ENCODE peak calls at places on chromosomes 16 and 17, in four cellular contexts. One of them, this sample, is unnamed.

GRCh38 chr17:66829386-66829864 is 5.5 kb upstream of the CACNG5 start:
- DNase-seq in M059J: peak; percentile 47
- DNase-seq in activated CD8-positive, alpha-beta memory T cell treated with anti-CD3 and anti-CD28 coated beads for 1 hour: no peak
- DNase-seq in stimulated activated CD8-positive, alpha-beta memory T cell treated with anti-CD3 and anti-CD28 coated beads, Interleukin-4, amount 100 ng/mL, for 1 hour: no peak
- DNase-seq in this sample: no peak

GRCh38 chr17:2453325-2453724 is 52.5 kb upstream of the MNT start:
- DNase-seq in M059J: no peak
- DNase-seq in activated CD8-positive, alpha-beta memory T cell treated with anti-CD3 and anti-CD28 coated beads for 1 hour: no peak
- DNase-seq in stimulated activated CD8-positive, alpha-beta memory T cell treated with anti-CD3 and anti-CD28 coated beads, Interleukin-4, amount 100 ng/mL, for 1 hour: no peak
- DNase-seq in this sample: no peak

GRCh38 chr16:13793788-13794461 is 126.0 kb upstream of the ERCC4 start:
- DNase-seq in stimulated activated CD8-positive, alpha-beta memory T cell treated with anti-CD3 and anti-CD28 coated beads, Interleukin-4, amount 100 ng/mL, for 1 hour: no peak
- DNase-seq in M059J: no peak
- DNase-seq in activated CD8-positive, alpha-beta memory T cell treated with anti-CD3 and anti-CD28 coated beads for 1 hour: no peak
- DNase-seq in this sample: no peak

GRCh38 chr17:78379134-78379497 is 667 bp downstream of the PGS1 start:
- DNase-seq in M059J: peak; percentile 79
- DNase-seq in activated CD8-positive, alpha-beta memory T cell treated with anti-CD3 and anti-CD28 coated beads for 1 hour: no peak
- DNase-seq in stimulated activated CD8-positive, alpha-beta memory T cell treated with anti-CD3 and anti-CD28 coated beads, Interleukin-4, amount 100 ng/mL, for 1 hour: no peak
- DNase-seq in this sample: no peak

GRCh38 chr16:54993496-54993895 is 62.8 kb downstream of the IRX5 start:
- DNase-seq in stimulated activated CD8-positive, alpha-beta memory T cell treated with anti-CD3 and anti-CD28 coated beads, Interleukin-4, amount 100 ng/mL, for 1 hour: no peak
- DNase-seq in M059J: no peak
- DNase-seq in activated CD8-positive, alpha-beta memory T cell treated with anti-CD3 and anti-CD28 coated beads for 1 hour: no peak
- DNase-seq in this sample: no peak

GRCh38 chr16:85917959-85918358 is 19.0 kb downstream of the IRF8 start:
- DNase-seq in activated CD8-positive, alpha-beta memory T cell treated with anti-CD3 and anti-CD28 coated beads for 1 hour: no peak
- DNase-seq in stimulated activated CD8-positive, alpha-beta memory T cell treated with anti-CD3 and anti-CD28 coated beads, Interleukin-4, amount 100 ng/mL, for 1 hour: no peak
- DNase-seq in M059J: no peak
- DNase-seq in this sample: no peak

GRCh38 chr17:17513626-17514025 is 17.4 kb upstream of the RASD1 start:
- DNase-seq in stimulated activated CD8-positive, alpha-beta memory T cell treated with anti-CD3 and anti-CD28 coated beads, Interleukin-4, amount 100 ng/mL, for 1 hour: no peak
- DNase-seq in activated CD8-positive, alpha-beta memory T cell treated with anti-CD3 and anti-CD28 coated beads for 1 hour: no peak
- DNase-seq in M059J: no peak
- DNase-seq in this sample: no peak

GRCh38 chr17:79942591-79943353 is 92.9 kb downstream of the TBC1D16 start:
- DNase-seq in stimulated activated CD8-positive, alpha-beta memory T cell treated with anti-CD3 and anti-CD28 coated beads, Interleukin-4, amount 100 ng/mL, for 1 hour: no peak
- DNase-seq in M059J: peak; percentile 79
- DNase-seq in activated CD8-positive, alpha-beta memory T cell treated with anti-CD3 and anti-CD28 coated beads for 1 hour: no peak
- DNase-seq in this sample: no peak

GRCh38 chr17:14138649-14139048 is 69.3 kb downstream of the COX10 start:
- DNase-seq in M059J: no peak
- DNase-seq in activated CD8-positive, alpha-beta memory T cell treated with anti-CD3 and anti-CD28 coated beads for 1 hour: no peak
- DNase-seq in stimulated activated CD8-positive, alpha-beta memory T cell treated with anti-CD3 and anti-CD28 coated beads, Interleukin-4, amount 100 ng/mL, for 1 hour: no peak
- DNase-seq in this sample: no peak

GRCh38 chr17:75565066-75565465 is 22.5 kb upstream of the MYO15B start:
- DNase-seq in M059J: peak; percentile 86
- DNase-seq in activated CD8-positive, alpha-beta memory T cell treated with anti-CD3 and anti-CD28 coated beads for 1 hour: no peak
- DNase-seq in stimulated activated CD8-positive, alpha-beta memory T cell treated with anti-CD3 and anti-CD28 coated beads, Interleukin-4, amount 100 ng/mL, for 1 hour: no peak
- DNase-seq in this sample: no peak

GRCh38 chr17:16108858-16109257 is 106.5 kb downstream of the NCOR1 start:
- DNase-seq in activated CD8-positive, alpha-beta memory T cell treated with anti-CD3 and anti-CD28 coated beads for 1 hour: no peak
- DNase-seq in M059J: no peak
- DNase-seq in stimulated activated CD8-positive, alpha-beta memory T cell treated with anti-CD3 and anti-CD28 coated beads, Interleukin-4, amount 100 ng/mL, for 1 hour: no peak
- DNase-seq in this sample: no peak

GRCh38 chr17:74085434-74085833 is 118.0 kb upstream of the RPL38 start:
- DNase-seq in activated CD8-positive, alpha-beta memory T cell treated with anti-CD3 and anti-CD28 coated beads for 1 hour: no peak
- DNase-seq in stimulated activated CD8-positive, alpha-beta memory T cell treated with anti-CD3 and anti-CD28 coated beads, Interleukin-4, amount 100 ng/mL, for 1 hour: no peak
- DNase-seq in M059J: no peak
- DNase-seq in this sample: no peak

GRCh38 chr16:56691885-56692284 is 9.6 kb downstream of the MT1X start:
- DNase-seq in stimulated activated CD8-positive, alpha-beta memory T cell treated with anti-CD3 and anti-CD28 coated beads, Interleukin-4, amount 100 ng/mL, for 1 hour: no peak
- DNase-seq in activated CD8-positive, alpha-beta memory T cell treated with anti-CD3 and anti-CD28 coated beads for 1 hour: no peak
- DNase-seq in M059J: peak; percentile 96
- DNase-seq in this sample: no peak

GRCh38 chr17:63361182-63361581 is 84.9 kb downstream of the CYB561 start:
- DNase-seq in M059J: no peak
- DNase-seq in stimulated activated CD8-positive, alpha-beta memory T cell treated with anti-CD3 and anti-CD28 coated beads, Interleukin-4, amount 100 ng/mL, for 1 hour: no peak
- DNase-seq in activated CD8-positive, alpha-beta memory T cell treated with anti-CD3 and anti-CD28 coated beads for 1 hour: no peak
- DNase-seq in this sample: no peak

GRCh38 chr16:57999366-57999970 is 1.0 kb downstream of the ZNF319 start:
- DNase-seq in activated CD8-positive, alpha-beta memory T cell treated with anti-CD3 and anti-CD28 coated beads for 1 hour: no peak
- DNase-seq in M059J: peak; percentile 41
- DNase-seq in stimulated activated CD8-positive, alpha-beta memory T cell treated with anti-CD3 and anti-CD28 coated beads, Interleukin-4, amount 100 ng/mL, for 1 hour: no peak
- DNase-seq in this sample: no peak

GRCh38 chr17:29574732-29575510 is 6.4 kb downstream of the TP53I13 start:
- DNase-seq in activated CD8-positive, alpha-beta memory T cell treated with anti-CD3 and anti-CD28 coated beads for 1 hour: no peak
- DNase-seq in stimulated activated CD8-positive, alpha-beta memory T cell treated with anti-CD3 and anti-CD28 coated beads, Interleukin-4, amount 100 ng/mL, for 1 hour: no peak
- DNase-seq in M059J: no peak
- DNase-seq in this sample: no peak

GRCh38 chr16:77531741-77532140 is 96.9 kb upstream of the ADAMTS18 start:
- DNase-seq in stimulated activated CD8-positive, alpha-beta memory T cell treated with anti-CD3 and anti-CD28 coated beads, Interleukin-4, amount 100 ng/mL, for 1 hour: no peak
- DNase-seq in M059J: peak; percentile 91
- DNase-seq in activated CD8-positive, alpha-beta memory T cell treated with anti-CD3 and anti-CD28 coated beads for 1 hour: no peak
- DNase-seq in this sample: no peak

GRCh38 chr17:48609754-48610281 is 999 bp downstream of the HOXB7 start:
- DNase-seq in activated CD8-positive, alpha-beta memory T cell treated with anti-CD3 and anti-CD28 coated beads for 1 hour: no peak
- DNase-seq in stimulated activated CD8-positive, alpha-beta memory T cell treated with anti-CD3 and anti-CD28 coated beads, Interleukin-4, amount 100 ng/mL, for 1 hour: no peak
- DNase-seq in M059J: no peak
- DNase-seq in this sample: no peak

GRCh38 chr17:73974536-73974935 is 228.9 kb upstream of the RPL38 start:
- DNase-seq in activated CD8-positive, alpha-beta memory T cell treated with anti-CD3 and anti-CD28 coated beads for 1 hour: no peak
- DNase-seq in M059J: no peak
- DNase-seq in stimulated activated CD8-positive, alpha-beta memory T cell treated with anti-CD3 and anti-CD28 coated beads, Interleukin-4, amount 100 ng/mL, for 1 hour: no peak
- DNase-seq in this sample: no peak

GRCh38 chr16:68061396-68061795 is 23.8 kb upstream of the NFATC3 start:
- DNase-seq in M059J: no peak
- DNase-seq in stimulated activated CD8-positive, alpha-beta memory T cell treated with anti-CD3 and anti-CD28 coated beads, Interleukin-4, amount 100 ng/mL, for 1 hour: no peak
- DNase-seq in activated CD8-positive, alpha-beta memory T cell treated with anti-CD3 and anti-CD28 coated beads for 1 hour: no peak
- DNase-seq in this sample: no peak

GRCh38 chr17:74852237-74853047 is 7.2 kb downstream of the GRIN2C start:
- DNase-seq in activated CD8-positive, alpha-beta memory T cell treated with anti-CD3 and anti-CD28 coated beads for 1 hour: peak; percentile 32
- DNase-seq in stimulated activated CD8-positive, alpha-beta memory T cell treated with anti-CD3 and anti-CD28 coated beads, Interleukin-4, amount 100 ng/mL, for 1 hour: no peak
- DNase-seq in M059J: no peak
- DNase-seq in this sample: no peak

GRCh38 chr17:80195671-80196529 is 24.2 kb downstream of the SGSH start:
- DNase-seq in stimulated activated CD8-positive, alpha-beta memory T cell treated with anti-CD3 and anti-CD28 coated beads, Interleukin-4, amount 100 ng/mL, for 1 hour: peak; percentile 39
- DNase-seq in M059J: no peak
- DNase-seq in activated CD8-positive, alpha-beta memory T cell treated with anti-CD3 and anti-CD28 coated beads for 1 hour: peak; percentile 51
- DNase-seq in this sample: no peak

GRCh38 chr17:51672058-51672457 is 411.7 kb downstream of the UTP18 start:
- DNase-seq in activated CD8-positive, alpha-beta memory T cell treated with anti-CD3 and anti-CD28 coated beads for 1 hour: no peak
- DNase-seq in M059J: no peak
- DNase-seq in stimulated activated CD8-positive, alpha-beta memory T cell treated with anti-CD3 and anti-CD28 coated beads, Interleukin-4, amount 100 ng/mL, for 1 hour: no peak
- DNase-seq in this sample: no peak

GRCh38 chr16:26765087-26765486 is 301.6 kb upstream of the C16orf82 start:
- DNase-seq in M059J: peak; percentile 7
- DNase-seq in stimulated activated CD8-positive, alpha-beta memory T cell treated with anti-CD3 and anti-CD28 coated beads, Interleukin-4, amount 100 ng/mL, for 1 hour: no peak
- DNase-seq in activated CD8-positive, alpha-beta memory T cell treated with anti-CD3 and anti-CD28 coated beads for 1 hour: no peak
- DNase-seq in this sample: no peak

GRCh38 chr17:17739388-17740066 is 58.3 kb downstream of the RAI1 start:
- DNase-seq in stimulated activated CD8-positive, alpha-beta memory T cell treated with anti-CD3 and anti-CD28 coated beads, Interleukin-4, amount 100 ng/mL, for 1 hour: no peak
- DNase-seq in activated CD8-positive, alpha-beta memory T cell treated with anti-CD3 and anti-CD28 coated beads for 1 hour: no peak
- DNase-seq in M059J: peak; percentile 60
- DNase-seq in this sample: no peak